ENCODE peak calls at places on chromosomes 12 and 14, in seven cellular contexts. One of them, this sample, is unnamed.

GRCh38 chr12:63387736-63388135 is 236.7 kb upstream of the AVPR1A start:
- DNase-seq in ovary: no peak
- DNase-seq in body of pancreas: no peak
- DNase-seq in A549: peak
- DNase-seq in HCT116: no peak
- DNase-seq in uterus: no peak
- DNase-seq in prostate gland: no peak
- DNase-seq in this sample: no peak

GRCh38 chr14:47179906-47180305 is 495.5 kb downstream of the MDGA2 start:
- DNase-seq in ovary: no peak
- DNase-seq in prostate gland: no peak
- DNase-seq in A549: no peak
- DNase-seq in body of pancreas: no peak
- DNase-seq in uterus: no peak
- DNase-seq in HCT116: no peak
- DNase-seq in this sample: no peak

GRCh38 chr12:88298761-88299242 is 156.7 kb downstream of the TMTC3 start:
- DNase-seq in uterus: no peak
- DNase-seq in HCT116: peak
- DNase-seq in body of pancreas: no peak
- DNase-seq in A549: peak
- DNase-seq in prostate gland: peak
- DNase-seq in ovary: no peak
- DNase-seq in this sample: no peak

GRCh38 chr12:5003025-5003666 is 40.5 kb upstream of the KCNA5 start:
- DNase-seq in body of pancreas: peak
- DNase-seq in A549: peak
- DNase-seq in HCT116: peak
- DNase-seq in prostate gland: peak
- DNase-seq in ovary: no peak
- DNase-seq in uterus: no peak
- DNase-seq in this sample: peak

GRCh38 chr14:94145902-94146527 is 16.6 kb upstream of the IFI27L2 start:
- DNase-seq in HCT116: no peak
- DNase-seq in ovary: no peak
- DNase-seq in uterus: no peak
- DNase-seq in A549: no peak
- DNase-seq in body of pancreas: no peak
- DNase-seq in prostate gland: no peak
- DNase-seq in this sample: no peak

GRCh38 chr12:57139796-57140649 is 7.4 kb downstream of the LRP1-AS start:
- DNase-seq in prostate gland: no peak
- DNase-seq in ovary: no peak
- DNase-seq in uterus: no peak
- DNase-seq in body of pancreas: no peak
- DNase-seq in A549: no peak
- DNase-seq in HCT116: no peak
- DNase-seq in this sample: no peak

GRCh38 chr12:20368653-20369163 is 371 bp downstream of the PDE3A start:
- DNase-seq in HCT116: no peak
- DNase-seq in prostate gland: no peak
- DNase-seq in body of pancreas: peak
- DNase-seq in uterus: peak
- DNase-seq in A549: peak
- DNase-seq in ovary: peak
- DNase-seq in this sample: no peak

GRCh38 chr14:57987051-57987450 is 121.2 kb upstream of the SLC35F4 start:
- DNase-seq in uterus: no peak
- DNase-seq in A549: no peak
- DNase-seq in ovary: no peak
- DNase-seq in HCT116: no peak
- DNase-seq in body of pancreas: no peak
- DNase-seq in prostate gland: no peak
- DNase-seq in this sample: no peak

GRCh38 chr12:88141774-88142609 is at the start of the genes CEP290 and TMTC3:
- DNase-seq in body of pancreas: peak
- DNase-seq in A549: peak
- DNase-seq in ovary: peak
- DNase-seq in HCT116: peak
- DNase-seq in uterus: peak
- DNase-seq in prostate gland: peak
- DNase-seq in this sample: peak

DNA sequence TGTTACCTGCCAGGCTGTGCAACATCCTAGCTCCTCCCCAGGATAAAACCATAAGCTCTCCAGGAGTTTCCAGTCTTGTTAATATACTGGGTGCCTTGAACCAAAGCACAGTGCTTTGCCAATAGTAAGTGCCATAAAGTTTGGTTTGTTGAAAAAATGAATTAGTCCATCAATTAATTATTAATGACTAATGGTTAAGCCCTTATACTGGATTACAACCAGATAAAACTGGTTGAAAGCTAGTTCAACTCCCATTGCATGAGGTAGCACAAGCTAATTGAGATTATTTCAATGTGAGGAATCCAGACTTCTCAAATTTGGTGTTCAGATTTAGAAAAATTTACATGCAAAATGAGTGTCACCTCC is 1.6 kb upstream of the KRT3 start:
- DNase-seq in ovary: no peak
- DNase-seq in HCT116: no peak
- DNase-seq in A549: no peak
- DNase-seq in prostate gland: no peak
- DNase-seq in body of pancreas: no peak
- DNase-seq in uterus: no peak
- DNase-seq in this sample: no peak
- TF ChIP-seq POLR2A in ovary: no peak
- TF ChIP-seq POLR2A in HCT116: no peak
- TF ChIP-seq POLR2A in A549: no peak
- TF ChIP-seq POLR2A in prostate gland: no peak
- TF ChIP-seq POLR2A in body of pancreas: no peak
- TF ChIP-seq POLR2A in uterus: no peak
- TF ChIP-seq POLR2A in this sample: no peak

DNA sequence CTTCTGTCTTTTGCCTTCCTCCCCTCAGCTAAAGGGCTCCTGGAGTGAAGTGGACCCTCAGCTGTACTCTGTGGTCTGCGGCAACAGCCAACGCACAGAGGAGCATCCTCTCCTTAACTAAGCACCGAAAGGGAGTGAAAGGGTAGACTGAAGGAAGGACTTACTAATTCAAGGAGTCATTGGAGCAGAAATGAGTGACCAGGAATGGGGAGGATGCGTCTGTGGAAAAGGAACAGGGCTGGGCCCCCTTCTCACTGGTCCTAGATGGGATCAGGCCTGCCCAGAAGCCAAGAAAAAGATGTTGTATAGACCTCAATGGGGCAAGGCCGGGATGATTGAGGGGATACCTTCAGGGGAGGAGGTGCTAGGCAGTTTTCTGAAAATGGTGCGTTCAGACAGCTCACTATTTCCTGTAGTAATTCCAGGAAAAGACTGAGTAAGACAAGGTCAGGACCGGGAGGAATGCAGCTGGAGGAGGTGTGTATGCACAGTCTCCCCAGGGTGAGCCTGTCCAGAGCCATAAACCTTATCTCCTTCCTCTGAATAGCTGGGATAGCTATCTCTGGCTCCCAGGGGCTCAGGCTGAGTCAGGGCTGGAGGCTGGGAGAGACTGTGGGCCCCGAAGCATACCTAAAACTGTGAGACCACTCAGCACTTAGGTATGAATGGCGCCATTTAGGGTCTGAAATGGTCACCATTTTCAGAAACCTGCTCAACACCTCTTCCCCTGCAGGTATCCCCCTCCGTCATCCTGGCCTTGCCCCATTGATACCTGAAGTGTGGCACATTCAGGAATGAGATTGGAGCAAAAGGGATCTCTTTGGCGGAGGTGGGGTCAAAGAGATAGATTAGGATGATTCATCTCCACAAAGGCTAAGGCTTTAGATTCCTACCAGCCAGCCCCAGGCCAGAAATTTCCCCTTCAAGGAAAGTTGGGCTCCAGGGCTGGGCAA is 20.2 kb upstream of the KRT8 start:
- DNase-seq in body of pancreas: peak
- DNase-seq in uterus: peak
- DNase-seq in ovary: no peak
- DNase-seq in HCT116: peak
- DNase-seq in A549: peak
- DNase-seq in prostate gland: no peak
- DNase-seq in this sample: no peak
- TF ChIP-seq POLR2A in body of pancreas: no peak
- TF ChIP-seq POLR2A in uterus: no peak
- TF ChIP-seq POLR2A in ovary: no peak
- TF ChIP-seq POLR2A in HCT116: no peak
- TF ChIP-seq POLR2A in A549: no peak
- TF ChIP-seq POLR2A in prostate gland: no peak
- TF ChIP-seq POLR2A in this sample: no peak

DNA sequence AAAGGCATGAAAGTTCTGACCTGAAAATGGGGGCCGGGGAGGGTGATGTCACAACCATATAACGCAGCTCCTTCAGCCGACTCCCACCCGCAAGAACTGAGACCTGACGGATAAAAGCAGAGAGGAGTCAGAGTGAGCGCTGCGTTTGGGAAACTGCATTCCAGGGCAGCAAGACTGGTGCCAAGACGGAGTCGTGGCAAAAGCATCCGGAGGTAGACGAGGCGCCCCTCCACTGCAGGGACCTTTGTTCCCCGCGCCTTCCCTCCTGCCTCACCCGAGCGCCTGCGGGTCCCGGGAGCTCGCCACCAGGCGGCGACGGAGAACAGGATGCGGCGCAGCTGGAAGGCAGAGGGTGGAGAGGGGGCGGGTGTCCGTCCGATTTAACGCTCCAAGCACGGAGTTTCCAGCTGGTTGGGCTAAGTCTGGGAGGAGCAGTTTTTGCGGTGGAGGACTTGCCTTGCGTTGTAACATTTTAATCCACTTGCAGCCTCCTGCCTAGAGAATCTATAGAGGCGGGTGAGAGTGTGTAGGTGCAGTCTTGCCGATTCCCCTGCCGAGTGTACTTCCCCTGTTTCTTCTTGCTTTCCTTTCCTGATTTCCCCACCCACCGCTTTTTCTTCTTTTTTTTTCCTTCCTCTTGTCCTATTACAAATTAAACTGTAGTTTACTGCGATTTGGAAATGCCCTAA is 1.2 kb upstream of the CPNE8 start:
- DNase-seq in prostate gland: peak
- DNase-seq in body of pancreas: peak
- DNase-seq in uterus: peak
- DNase-seq in A549: peak
- DNase-seq in ovary: peak
- DNase-seq in HCT116: peak
- DNase-seq in this sample: peak
- TF ChIP-seq POLR2A in prostate gland: no peak
- TF ChIP-seq POLR2A in body of pancreas: peak
- TF ChIP-seq POLR2A in uterus: no peak
- TF ChIP-seq POLR2A in A549: peak
- TF ChIP-seq POLR2A in ovary: peak
- TF ChIP-seq POLR2A in HCT116: no peak
- TF ChIP-seq POLR2A in this sample: no peak

DNA sequence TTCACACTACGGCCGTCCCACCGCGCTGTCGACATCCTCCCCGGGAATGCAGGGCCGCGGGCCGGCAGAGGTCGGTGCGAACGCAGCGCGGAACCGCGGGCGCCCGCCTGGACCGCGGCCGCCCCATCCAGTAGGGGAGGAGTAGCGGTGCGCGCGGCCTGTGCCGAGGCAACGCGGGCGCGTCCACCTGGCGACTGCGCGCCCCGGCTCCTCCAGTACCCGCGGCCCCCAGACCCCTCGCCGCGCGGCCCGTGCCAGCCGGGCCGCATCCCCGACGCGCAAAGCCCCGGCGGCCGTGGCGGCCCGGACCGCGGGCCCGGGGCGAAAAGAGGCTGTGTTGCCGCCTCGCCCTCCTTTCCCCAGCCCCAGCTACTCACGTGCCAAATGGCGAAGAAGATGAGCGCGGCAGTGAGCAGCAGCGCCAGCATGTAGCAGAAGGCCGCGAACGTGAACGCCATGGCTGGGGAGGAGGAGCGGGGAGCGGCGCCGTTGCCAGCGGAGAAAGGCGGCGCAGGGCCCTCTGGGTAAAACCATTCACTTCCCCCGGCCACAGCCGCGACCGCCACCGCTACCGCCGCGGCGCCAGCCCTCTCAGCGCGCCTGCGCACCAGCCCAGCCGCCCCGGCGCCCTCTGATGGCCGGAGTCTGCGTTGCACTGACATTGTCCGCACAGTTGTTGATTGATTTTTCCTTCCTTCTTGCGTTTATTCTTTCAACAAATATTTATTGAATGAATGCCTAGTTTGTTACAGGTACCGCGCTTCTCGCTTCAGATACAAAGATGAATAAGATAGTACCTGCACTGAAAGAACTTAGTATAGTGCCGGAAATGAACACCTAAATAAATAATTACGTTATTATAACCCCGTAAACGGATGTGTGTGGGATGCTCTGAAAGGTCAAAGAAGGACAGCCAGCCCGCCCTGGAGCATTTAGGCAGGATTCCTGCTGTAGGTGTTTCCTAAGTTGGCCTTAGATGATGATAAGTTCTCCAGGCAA is at the start of gene CNIH1:
- DNase-seq in prostate gland: peak
- DNase-seq in A549: peak
- DNase-seq in uterus: peak
- DNase-seq in body of pancreas: peak
- DNase-seq in ovary: peak
- DNase-seq in HCT116: peak
- DNase-seq in this sample: peak
- TF ChIP-seq POLR2A in prostate gland: peak
- TF ChIP-seq POLR2A in A549: peak
- TF ChIP-seq POLR2A in uterus: peak
- TF ChIP-seq POLR2A in body of pancreas: peak
- TF ChIP-seq POLR2A in ovary: no peak
- TF ChIP-seq POLR2A in HCT116: peak
- TF ChIP-seq POLR2A in this sample: peak

GRCh38 chr14:99430491-99430890 is 50.2 kb downstream of the SETD3 start:
- DNase-seq in ovary: no peak
- DNase-seq in uterus: peak
- DNase-seq in prostate gland: no peak
- DNase-seq in body of pancreas: peak
- DNase-seq in A549: peak
- DNase-seq in HCT116: no peak
- DNase-seq in this sample: no peak
- TF ChIP-seq POLR2A in ovary: no peak
- TF ChIP-seq POLR2A in uterus: no peak
- TF ChIP-seq POLR2A in prostate gland: no peak
- TF ChIP-seq POLR2A in body of pancreas: no peak
- TF ChIP-seq POLR2A in A549: no peak
- TF ChIP-seq POLR2A in HCT116: no peak
- TF ChIP-seq POLR2A in this sample: no peak

GRCh38 chr12:67269632-67270578 is 747 bp downstream of the CAND1 start:
- DNase-seq in prostate gland: peak
- DNase-seq in HCT116: no peak
- DNase-seq in uterus: peak
- DNase-seq in body of pancreas: peak
- DNase-seq in ovary: peak
- DNase-seq in A549: peak
- DNase-seq in this sample: peak
- TF ChIP-seq POLR2A in prostate gland: peak
- TF ChIP-seq POLR2A in HCT116: no peak
- TF ChIP-seq POLR2A in uterus: no peak
- TF ChIP-seq POLR2A in body of pancreas: peak
- TF ChIP-seq POLR2A in ovary: no peak
- TF ChIP-seq POLR2A in A549: peak
- TF ChIP-seq POLR2A in this sample: peak